ENCODE peak calls at places on chromosomes 6 and 20, in six cellular contexts. One of them, this sample, is unnamed.

GRCh38 chr20:4932061-4932460 is 69.2 kb downstream of the SLC23A2 start:
- DNase-seq in heart left ventricle: no peak
- DNase-seq in CD8-positive, alpha-beta T cell: no peak
- DNase-seq in SK-MEL-5: no peak
- DNase-seq in NCI-H146: no peak
- DNase-seq in islet precursor cell: no peak
- DNase-seq in this sample: no peak

GRCh38 chr6:145784683-145785082 is 29.9 kb downstream of the FBXO30 start:
- DNase-seq in CD8-positive, alpha-beta T cell: no peak
- DNase-seq in NCI-H146: no peak
- DNase-seq in islet precursor cell: no peak
- DNase-seq in SK-MEL-5: no peak
- DNase-seq in heart left ventricle: peak; percentile 72
- DNase-seq in this sample: no peak

GRCh38 chr6:75115501-75115900 is 90.4 kb downstream of the COL12A1 start:
- DNase-seq in NCI-H146: no peak
- DNase-seq in heart left ventricle: no peak
- DNase-seq in CD8-positive, alpha-beta T cell: no peak
- DNase-seq in SK-MEL-5: no peak
- DNase-seq in islet precursor cell: no peak
- DNase-seq in this sample: no peak

GRCh38 chr20:1150218-1150617 is 31.8 kb downstream of the PSMF1 start:
- DNase-seq in SK-MEL-5: no peak
- DNase-seq in heart left ventricle: no peak
- DNase-seq in NCI-H146: no peak
- DNase-seq in islet precursor cell: peak; percentile 8
- DNase-seq in CD8-positive, alpha-beta T cell: no peak
- DNase-seq in this sample: no peak

GRCh38 chr6:6057442-6058053 is 50.8 kb upstream of the NRN1 start:
- DNase-seq in CD8-positive, alpha-beta T cell: no peak
- DNase-seq in NCI-H146: peak; percentile 18
- DNase-seq in islet precursor cell: no peak
- DNase-seq in heart left ventricle: no peak
- DNase-seq in SK-MEL-5: peak; percentile 88
- DNase-seq in this sample: no peak

GRCh38 chr6:91434135-91434534 is 847.3 kb upstream of the MAP3K7 start:
- DNase-seq in SK-MEL-5: peak; percentile 27
- DNase-seq in CD8-positive, alpha-beta T cell: no peak
- DNase-seq in NCI-H146: no peak
- DNase-seq in islet precursor cell: no peak
- DNase-seq in heart left ventricle: no peak
- DNase-seq in this sample: no peak

GRCh38 chr20:316316-317068 is 8.9 kb upstream of the SOX12 start:
- DNase-seq in SK-MEL-5: no peak
- DNase-seq in islet precursor cell: no peak
- DNase-seq in heart left ventricle: no peak
- DNase-seq in NCI-H146: no peak
- DNase-seq in CD8-positive, alpha-beta T cell: no peak
- DNase-seq in this sample: no peak

GRCh38 chr20:57306747-57307146 is 22.9 kb upstream of the SPO11 start:
- DNase-seq in CD8-positive, alpha-beta T cell: no peak
- DNase-seq in NCI-H146: no peak
- DNase-seq in islet precursor cell: peak; percentile 85
- DNase-seq in SK-MEL-5: no peak
- DNase-seq in heart left ventricle: no peak
- DNase-seq in this sample: no peak

GRCh38 chr6:13360671-13361540 is 32.6 kb upstream of the TBC1D7 start:
- DNase-seq in SK-MEL-5: no peak
- DNase-seq in NCI-H146: no peak
- DNase-seq in heart left ventricle: peak; percentile 89
- DNase-seq in islet precursor cell: no peak
- DNase-seq in CD8-positive, alpha-beta T cell: no peak
- DNase-seq in this sample: no peak

GRCh38 chr6:167819640-167820039 is 7.1 kb upstream of the AFDN start:
- DNase-seq in islet precursor cell: no peak
- DNase-seq in heart left ventricle: no peak
- DNase-seq in NCI-H146: no peak
- DNase-seq in CD8-positive, alpha-beta T cell: no peak
- DNase-seq in SK-MEL-5: no peak
- DNase-seq in this sample: no peak

GRCh38 chr6:145822432-145822831 is 7.8 kb upstream of the FBXO30 start:
- DNase-seq in SK-MEL-5: no peak
- DNase-seq in CD8-positive, alpha-beta T cell: no peak
- DNase-seq in heart left ventricle: no peak
- DNase-seq in islet precursor cell: no peak
- DNase-seq in NCI-H146: no peak
- DNase-seq in this sample: no peak

GRCh38 chr6:28940294-28940858 is 16.6 kb upstream of the TRIM27 start:
- DNase-seq in islet precursor cell: peak; percentile 88
- DNase-seq in SK-MEL-5: peak; percentile 72
- DNase-seq in NCI-H146: peak; percentile 52
- DNase-seq in CD8-positive, alpha-beta T cell: peak; percentile 55
- DNase-seq in heart left ventricle: no peak
- DNase-seq in this sample: no peak

GRCh38 chr6:128474481-128474880 is 45.9 kb downstream of the PTPRK start:
- DNase-seq in NCI-H146: no peak
- DNase-seq in CD8-positive, alpha-beta T cell: no peak
- DNase-seq in SK-MEL-5: no peak
- DNase-seq in islet precursor cell: no peak
- DNase-seq in heart left ventricle: no peak
- DNase-seq in this sample: no peak

GRCh38 chr6:144219056-144219685 is 66.0 kb upstream of the UTRN start:
- DNase-seq in CD8-positive, alpha-beta T cell: no peak
- DNase-seq in heart left ventricle: no peak
- DNase-seq in islet precursor cell: no peak
- DNase-seq in SK-MEL-5: peak; percentile 63
- DNase-seq in NCI-H146: peak; percentile 21
- DNase-seq in this sample: no peak

GRCh38 chr20:35616465-35617396 is 1.1 kb downstream of the SPAG4 start:
- DNase-seq in heart left ventricle: peak; percentile 94
- DNase-seq in islet precursor cell: peak; percentile 92
- DNase-seq in NCI-H146: peak; percentile 87
- DNase-seq in SK-MEL-5: peak; percentile 100
- DNase-seq in CD8-positive, alpha-beta T cell: peak; percentile 50
- DNase-seq in this sample: peak; percentile 93

GRCh38 chr6:82955841-82956240 is 109.8 kb downstream of the UBE3D start:
- DNase-seq in SK-MEL-5: no peak
- DNase-seq in heart left ventricle: no peak
- DNase-seq in CD8-positive, alpha-beta T cell: no peak
- DNase-seq in islet precursor cell: no peak
- DNase-seq in NCI-H146: no peak
- DNase-seq in this sample: no peak